ENCODE peak calls at places on chromosome 7, in five cellular contexts. S is K562, B is GM12878, K is HepG2, G is H1. P is an unnamed sample.

GRCh38 chr7:50619684-50620083 is 54.5 kb upstream of the DDC start:
- DNase-seq in S (no peak), G (no peak), K (no peak), B (no peak), P (no peak)

GRCh38 chr7:32142649-32143048 is 72.4 kb upstream of the PDE1C start:
- DNase-seq in G (no peak), K (no peak), B (no peak), S (no peak), P (no peak)

GRCh38 chr7:135650831-135651573 is 11.3 kb upstream of the STMP1 start:
- DNase-seq in S (no peak), K (no peak), B (no peak), G (no peak), P (no peak)

GRCh38 chr7:137718360-137718759 is 128.4 kb downstream of the DGKI start:
- DNase-seq in B (no peak), S (no peak), K (no peak), G (no peak), P (no peak)

GRCh38 chr7:96629884-96630283 is 79.8 kb downstream of the SEM1 start:
- DNase-seq in G (no peak), S (no peak), K (no peak), B (no peak), P (no peak)

GRCh38 chr7:33674804-33675411 is 230.4 kb upstream of the BMPER start:
- DNase-seq in G (no peak), S (no peak), K (no peak), B (peak; percentile 23), P (peak; percentile 50)

GRCh38 chr7:41689815-41690214 is 13.1 kb downstream of the INHBA start:
- DNase-seq in B (no peak), K (no peak), S (no peak), G (no peak), P (no peak)

GRCh38 chr7:116633131-116633988 is 38.6 kb upstream of the MET start:
- DNase-seq in B (peak; percentile 21), S (no peak), K (no peak), G (no peak), P (no peak)

GRCh38 chr7:2201686-2202360 is 30.9 kb downstream of the MAD1L1 start:
- DNase-seq in B (no peak), G (no peak), S (no peak), K (no peak), P (no peak)

GRCh38 chr7:72140566-72140965 is 271.6 kb downstream of the CALN1 start:
- DNase-seq in G (no peak), K (no peak), B (no peak), S (no peak), P (no peak)

GRCh38 chr7:152590481-152590880 is 85.5 kb downstream of the XRCC2 start:
- DNase-seq in B (no peak), S (peak; percentile 5), K (no peak), G (no peak), P (no peak)

GRCh38 chr7:739455-739963 is 12.4 kb upstream of the PRKAR1B start:
- DNase-seq in B (no peak), G (no peak), K (no peak), S (no peak), P (no peak)

GRCh38 chr7:120856621-120857352 is 1.2 kb downstream of the TSPAN12 start:
- DNase-seq in K (peak; percentile 18), G (no peak), B (peak; percentile 73), S (peak; percentile 52), P (peak; percentile 81)

GRCh38 chr7:71566991-71567390 is 435.0 kb downstream of the GALNT17 start:
- DNase-seq in S (no peak), G (no peak), K (no peak), B (no peak), P (no peak)

GRCh38 chr7:101753316-101753715 is 64.1 kb upstream of the CUX1 start:
- DNase-seq in B (no peak), K (no peak), S (no peak), G (no peak), P (no peak)

GRCh38 chr7:88358534-88358838 is 51.8 kb upstream of the STEAP4 start:
- DNase-seq in K (no peak), G (no peak), S (no peak), B (no peak), P (no peak)

GRCh38 chr7:1298051-1298937 is 65.6 kb downstream of the UNCX start:
- DNase-seq in G (no peak), K (no peak), B (no peak), S (no peak), P (no peak)

GRCh38 chr7:12796397-12797136 is 109.1 kb downstream of the ARL4A start:
- DNase-seq in K (no peak), G (no peak), S (no peak), B (no peak), P (no peak)

GRCh38 chr7:130048906-130049305 is 2.3 kb downstream of the ZC3HC1 start:
- DNase-seq in B (no peak), S (no peak), G (no peak), K (no peak), P (no peak)

GRCh38 chr7:137873524-137873923 is 26.8 kb upstream of the DGKI start:
- DNase-seq in K (no peak), B (no peak), S (no peak), G (no peak), P (no peak)

GRCh38 chr7:26169271-26169670 is 17.3 kb downstream of the NFE2L3 start:
- DNase-seq in K (no peak), G (no peak), B (no peak), S (no peak), P (no peak)

GRCh38 chr7:26167293-26167934 is 15.4 kb downstream of the NFE2L3 start:
- DNase-seq in K (no peak), S (no peak), B (no peak), G (no peak), P (no peak)

GRCh38 chr7:26166681-26167266 is 14.8 kb downstream of the NFE2L3 start:
- DNase-seq in G (no peak), B (no peak), S (no peak), K (no peak), P (no peak)

GRCh38 chr7:26168458-26169023 is 16.5 kb downstream of the NFE2L3 start:
- DNase-seq in S (no peak), B (no peak), K (no peak), G (no peak), P (no peak)

DNA sequence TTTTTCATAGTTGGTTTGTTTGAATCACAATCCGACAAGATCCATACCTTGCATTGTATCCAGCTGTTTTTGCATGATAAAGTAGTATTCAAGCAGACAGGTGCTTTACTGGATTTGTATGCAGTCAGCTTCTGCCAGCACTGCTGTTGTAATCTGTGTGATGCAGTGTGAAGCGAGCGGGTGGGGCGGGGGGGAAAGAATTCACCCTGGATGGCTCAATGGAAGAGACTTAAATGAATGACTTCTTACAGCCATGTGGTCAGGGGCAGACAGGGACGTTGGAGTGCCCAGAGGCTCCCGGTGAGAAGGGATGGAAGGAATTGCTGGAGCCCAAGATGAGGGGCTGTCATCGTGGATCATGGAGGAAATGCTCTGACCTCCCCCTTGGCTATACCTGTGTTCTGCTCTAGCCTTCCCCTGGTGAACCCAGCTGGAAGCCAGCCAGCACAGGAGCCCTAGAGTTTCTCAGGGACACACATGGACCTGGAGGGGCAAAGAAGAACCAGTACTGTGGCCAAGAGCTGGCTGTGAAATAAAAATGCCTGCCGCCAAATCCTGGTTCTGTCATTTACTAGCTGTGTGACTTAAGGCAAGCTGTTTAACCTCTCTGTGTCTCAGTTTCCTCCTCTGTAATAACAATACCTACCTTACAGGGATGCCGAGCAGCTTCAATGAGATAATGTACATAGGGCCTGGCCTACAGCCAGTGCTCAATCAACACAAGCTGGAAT is 14.1 kb downstream of the NFE2L3 start:
- DNase-seq in G (no peak), K (no peak), S (no peak), B (no peak), P (no peak)
- H3K4me3 ChIP-seq in G (no peak overlapping the region), K (no peak overlapping the region), S (no peak overlapping the region), B (no peak overlapping the region), P (peak overlapping the region; percentile 8)

GRCh38 chr7:151312831-151313809 is 28.5 kb upstream of the NUB1 start:
- DNase-seq in S (no peak), K (no peak), G (no peak), B (no peak), P (no peak)

GRCh38 chr7:151309306-151309705 is 32.3 kb upstream of the NUB1 start:
- DNase-seq in K (no peak), G (no peak), S (no peak), B (no peak), P (no peak)

GRCh38 chr7:151310578-151310977 is 31.0 kb upstream of the NUB1 start:
- DNase-seq in S (peak; percentile 53), G (no peak), B (no peak), K (peak; percentile 62), P (no peak)

GRCh38 chr7:151312356-151312755 is 29.3 kb upstream of the NUB1 start:
- DNase-seq in S (no peak), B (no peak), K (no peak), G (no peak), P (no peak)

GRCh38 chr7:151311294-151311864 is 30.2 kb upstream of the NUB1 start:
- DNase-seq in S (peak; percentile 75), G (no peak), B (no peak), K (peak; percentile 45), P (peak; percentile 84)
- TF ChIP-seq CREB1 in S (no peak), G (no peak), B (no peak), K (no peak), P (no peak)

GRCh38 chr7:70376561-70377031 is 755.3 kb upstream of the GALNT17 start:
- DNase-seq in K (no peak), S (no peak), B (no peak), G (no peak), P (no peak)

GRCh38 chr7:70377957-70378356 is 754.0 kb upstream of the GALNT17 start:
- DNase-seq in B (no peak), K (no peak), S (no peak), G (no peak), P (no peak)

GRCh38 chr7:70371652-70372051 is 760.3 kb upstream of the GALNT17 start:
- DNase-seq in B (no peak), G (no peak), S (no peak), K (no peak), P (no peak)

GRCh38 chr7:70374772-70375533 is 757.0 kb upstream of the GALNT17 start:
- DNase-seq in K (no peak), B (no peak), S (no peak), G (no peak), P (no peak)

DNA sequence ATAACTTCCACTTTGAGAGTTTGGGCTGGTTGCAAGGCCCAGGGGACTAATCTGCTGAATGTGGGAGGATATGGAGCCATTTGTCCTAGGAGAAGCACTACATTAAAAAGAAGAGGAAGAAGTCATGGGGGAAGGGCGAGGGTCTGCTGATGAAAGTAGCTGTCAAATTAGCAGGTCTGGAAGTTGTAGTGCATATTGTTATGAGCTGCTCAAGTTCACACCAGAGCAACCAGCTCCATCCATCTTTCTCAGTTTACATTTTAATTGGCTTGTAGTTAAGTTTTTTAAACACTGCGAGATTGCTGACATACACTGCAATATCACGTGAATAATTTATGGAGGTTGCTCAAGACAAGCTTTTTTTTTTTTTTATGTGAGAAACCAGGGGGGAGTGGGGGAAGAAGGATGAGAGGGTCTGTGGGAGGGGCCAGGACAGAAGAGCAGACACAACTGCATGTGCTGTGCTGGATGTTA is 759.1 kb upstream of the GALNT17 start:
- DNase-seq in G (no peak), B (no peak), S (no peak), K (no peak), P (no peak)
- H3K4me3 ChIP-seq in G (no peak overlapping the region), B (no peak overlapping the region), S (no peak overlapping the region), K (no peak overlapping the region), P (no peak overlapping the region)

DNA sequence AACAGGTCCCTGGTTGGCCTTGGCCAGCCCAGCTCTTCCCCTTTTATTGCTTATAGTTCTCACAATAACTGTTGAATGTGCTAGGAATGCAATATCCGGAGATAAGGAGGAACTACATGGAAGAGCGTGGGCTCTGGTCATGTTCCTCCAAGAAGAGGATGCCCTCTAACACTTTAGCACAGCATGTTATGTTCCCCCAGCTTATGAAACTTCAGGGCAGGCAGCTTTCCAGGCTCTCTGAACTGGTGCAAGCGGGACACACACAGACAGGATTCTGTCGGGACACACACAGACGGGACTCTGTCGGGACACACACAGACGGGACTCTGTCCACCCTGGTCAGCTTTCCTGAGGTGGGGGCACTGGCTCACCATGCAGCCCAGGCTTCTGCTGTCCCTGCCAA is 141.6 kb downstream of the PKD1L1 start:
- DNase-seq in K (no peak), B (no peak), S (no peak), G (no peak), P (no peak)
- TF ChIP-seq CREB1 in K (no peak), B (no peak), S (no peak), G (no peak), P (no peak)